ENCODE peak calls at places on chromosomes 12 and 14, in six cellular contexts. N is right lobe of liver; K is psoas muscle; R is CD4-positive, CD25-positive, alpha-beta regulatory T cell; I is cardiac muscle cell; W is body of pancreas. O is an unnamed sample.

GRCh38 chr14:24847568-24847967 is 202.4 kb downstream of the STXBP6 start:
- DNase-seq in N (no peak), K (no peak), R (no peak), I (no peak), W (no peak), O (no peak)

GRCh38 chr12:28973491-28973890 is 175.6 kb upstream of the FAR2 start:
- DNase-seq in N (no peak), K (no peak), R (no peak), I (no peak), W (no peak), O (no peak)

GRCh38 chr14:54816450-54816849 is 86.2 kb downstream of the GCH1 start:
- DNase-seq in N (no peak), K (no peak), R (no peak), I (no peak), W (no peak), O (no peak)

GRCh38 chr12:16112151-16112550 is 165.3 kb downstream of the SLC15A5 start:
- DNase-seq in N (no peak), K (no peak), R (no peak), I (no peak), W (no peak), O (no peak)

GRCh38 chr12:112025808-112026375 is 12.7 kb downstream of the ERP29 start:
- DNase-seq in N (no peak), K (no peak), R (peak; percentile 24), I (no peak), W (no peak), O (no peak)

GRCh38 chr12:103632554-103633216 is 45.6 kb downstream of the STAB2 start:
- DNase-seq in N (peak; percentile 70), K (peak; percentile 56), R (peak; percentile 60), I (peak; percentile 76), W (peak; percentile 50), O (peak; percentile 63)

GRCh38 chr14:50941151-50941550 is 3.1 kb downstream of the PYGL start:
- DNase-seq in N (no peak), K (no peak), R (no peak), I (peak; percentile 48), W (no peak), O (no peak)

GRCh38 chr12:55072093-55072492 is 52.3 kb downstream of the NEUROD4 start:
- DNase-seq in N (peak; percentile 75), K (peak; percentile 72), R (peak; percentile 78), I (peak; percentile 17), W (peak; percentile 74), O (peak; percentile 43)

GRCh38 chr14:92586001-92586947 is 72.7 kb downstream of the RIN3 start:
- DNase-seq in N (no peak), K (no peak), R (peak; percentile 82), I (peak; percentile 97), W (no peak), O (no peak)

GRCh38 chr14:35122696-35123387 is 490 bp downstream of the PRORP start:
- DNase-seq in N (no peak), K (no peak), R (peak; percentile 32), I (peak; percentile 52), W (peak; percentile 41), O (no peak)

GRCh38 chr12:124505001-124505818 is 62.2 kb downstream of the NCOR2 start:
- DNase-seq in N (no peak), K (peak; percentile 53), R (no peak), I (no peak), W (no peak), O (no peak)

GRCh38 chr12:124504273-124505000 is 63.0 kb downstream of the NCOR2 start:
- DNase-seq in N (no peak), K (peak; percentile 48), R (no peak), I (no peak), W (no peak), O (no peak)

GRCh38 chr12:124507188-124508109 is 60.0 kb downstream of the NCOR2 start:
- DNase-seq in N (no peak), K (peak; percentile 79), R (no peak), I (peak; percentile 73), W (no peak), O (no peak)

GRCh38 chr12:124506832-124507153 is 60.6 kb downstream of the NCOR2 start:
- DNase-seq in N (no peak), K (no peak), R (no peak), I (no peak), W (no peak), O (no peak)

GRCh38 chr12:124506145-124506831 is 61.1 kb downstream of the NCOR2 start:
- DNase-seq in N (peak; percentile 74), K (peak; percentile 88), R (no peak), I (peak; percentile 89), W (peak; percentile 77), O (no peak)
- H3K4me3 ChIP-seq in N (no peak overlapping the region), K (peak overlapping the region; percentile 25), R (no peak overlapping the region), I (no peak overlapping the region), W (no peak overlapping the region), O (no peak overlapping the region)

DNA sequence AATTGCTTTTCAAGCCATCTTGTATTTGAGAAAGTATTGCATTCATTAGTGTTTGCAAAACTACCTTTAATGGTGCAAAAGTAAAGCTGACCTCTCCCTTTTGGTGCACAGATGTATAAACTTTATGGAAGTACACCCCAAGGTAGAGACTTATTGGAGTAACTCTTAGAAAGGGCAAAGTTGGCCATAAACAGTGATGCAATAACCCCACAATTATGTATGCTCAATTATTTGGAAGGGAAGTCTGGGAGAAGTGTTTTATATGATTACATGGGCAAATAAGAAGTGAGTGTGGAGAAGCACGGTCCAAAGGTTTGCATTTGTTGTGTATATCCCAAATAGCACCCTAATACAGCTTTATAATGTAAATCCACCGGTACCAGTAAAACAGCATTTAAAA is 70.3 kb downstream of the HMGA2 start:
- DNase-seq in N (no peak), K (no peak), R (no peak), I (no peak), W (no peak), O (no peak)
- H3K4me1 ChIP-seq in N (no peaks in the 10 kb centered on the region), K (peaks cover 15% of the 10 kb centered on the region), R (no peaks in the 10 kb centered on the region), I (peaks cover 29% of the 10 kb centered on the region), W (peaks cover 31% of the 10 kb centered on the region), O (peaks cover 10% of the 10 kb centered on the region)

GRCh38 chr12:49904601-49905000 is 901 bp upstream of the FAIM2 start:
- DNase-seq in N (no peak), K (peak; percentile 15), R (no peak), I (no peak), W (no peak), O (no peak)

GRCh38 chr12:49902399-49903350 is 1.0 kb downstream of the FAIM2 start:
- DNase-seq in N (no peak), K (peak; percentile 48), R (no peak), I (no peak), W (no peak), O (no peak)

GRCh38 chr12:49901986-49902385 is 1.7 kb downstream of the FAIM2 start:
- DNase-seq in N (no peak), K (peak; percentile 16), R (no peak), I (no peak), W (no peak), O (no peak)

GRCh38 chr12:49903700-49904423 is at the start of gene FAIM2:
- DNase-seq in N (no peak), K (peak; percentile 71), R (peak; percentile 69), I (peak; percentile 92), W (peak; percentile 22), O (no peak)

GRCh38 chr12:49903351-49903699 is 375 bp downstream of the FAIM2 start:
- DNase-seq in N (no peak), K (peak; percentile 42), R (no peak), I (no peak), W (no peak), O (no peak)
- H3K4me3 ChIP-seq in N (no peak overlapping the region), K (peak overlapping the region; percentile 35), R (peak overlapping the region; percentile 37), I (no peak overlapping the region), W (no peak overlapping the region), O (peak overlapping the region; percentile 13)

GRCh38 chr12:60195483-60195882 is 599.7 kb downstream of the SLC16A7 start:
- DNase-seq in N (no peak), K (no peak), R (no peak), I (no peak), W (no peak), O (no peak)
- H3K4me1 ChIP-seq in N (no peaks in the 10 kb centered on the region), K (no peaks in the 10 kb centered on the region), R (no peaks in the 10 kb centered on the region), I (no peaks in the 10 kb centered on the region), W (no peaks in the 10 kb centered on the region), O (no peaks in the 10 kb centered on the region)

O was measured in iPS DF 6.9.